ENCODE peak calls at places on chromosomes 7 and 10, in five cellular contexts. One of them, this sample, is unnamed.

GRCh38 chr7:91082038-91082437 is 182.2 kb upstream of the FZD1 start:
- DNase-seq in SK-N-SH: no peak
- DNase-seq in H1: no peak
- DNase-seq in HepG2: no peak
- DNase-seq in HCT116: no peak
- DNase-seq in this sample: no peak

GRCh38 chr10:69875856-69876255 is 74.2 kb downstream of the COL13A1 start:
- DNase-seq in SK-N-SH: no peak
- DNase-seq in H1: no peak
- DNase-seq in HepG2: no peak
- DNase-seq in HCT116: no peak
- DNase-seq in this sample: no peak

GRCh38 chr10:61877882-61878281 is 23.6 kb upstream of the ARID5B start:
- DNase-seq in SK-N-SH: no peak
- DNase-seq in H1: no peak
- DNase-seq in HepG2: no peak
- DNase-seq in HCT116: no peak
- DNase-seq in this sample: no peak

GRCh38 chr7:134153493-134154093 is 26.5 kb downstream of the LRGUK start:
- DNase-seq in SK-N-SH: no peak
- DNase-seq in H1: no peak
- DNase-seq in HepG2: no peak
- DNase-seq in HCT116: no peak
- DNase-seq in this sample: no peak

GRCh38 chr10:110209926-110210662 is 2.7 kb downstream of the MXI1 start:
- DNase-seq in SK-N-SH: peak; percentile 82
- DNase-seq in H1: no peak
- DNase-seq in HepG2: no peak
- DNase-seq in HCT116: no peak
- DNase-seq in this sample: no peak

GRCh38 chr10:58462863-58463507 is 49.7 kb upstream of the BICC1 start:
- DNase-seq in SK-N-SH: no peak
- DNase-seq in H1: no peak
- DNase-seq in HepG2: no peak
- DNase-seq in HCT116: no peak
- DNase-seq in this sample: no peak

GRCh38 chr10:70905071-70906021 is 17.0 kb upstream of the PCBD1 start:
- DNase-seq in SK-N-SH: peak; percentile 42
- DNase-seq in H1: no peak
- DNase-seq in HepG2: no peak
- DNase-seq in HCT116: no peak
- DNase-seq in this sample: no peak

GRCh38 chr10:5968681-5969453 is 8.5 kb downstream of the IL15RA start:
- DNase-seq in SK-N-SH: no peak
- DNase-seq in H1: no peak
- DNase-seq in HepG2: peak; percentile 55
- DNase-seq in HCT116: no peak
- DNase-seq in this sample: no peak

GRCh38 chr10:87760195-87760905 is 57.7 kb downstream of the ATAD1 start:
- DNase-seq in SK-N-SH: no peak
- DNase-seq in H1: no peak
- DNase-seq in HepG2: no peak
- DNase-seq in HCT116: no peak
- DNase-seq in this sample: no peak

GRCh38 chr10:62284221-62284620 is 15.6 kb upstream of the RTKN2 start:
- DNase-seq in SK-N-SH: no peak
- DNase-seq in H1: no peak
- DNase-seq in HepG2: no peak
- DNase-seq in HCT116: no peak
- DNase-seq in this sample: no peak

GRCh38 chr7:132492841-132493445 is 83.3 kb downstream of the PLXNA4 start:
- DNase-seq in SK-N-SH: peak; percentile 41
- DNase-seq in H1: no peak
- DNase-seq in HepG2: no peak
- DNase-seq in HCT116: no peak
- DNase-seq in this sample: no peak

GRCh38 chr7:4085937-4086691 is 596.0 kb upstream of the FOXK1 start:
- DNase-seq in SK-N-SH: no peak
- DNase-seq in H1: no peak
- DNase-seq in HepG2: no peak
- DNase-seq in HCT116: no peak
- DNase-seq in this sample: no peak

GRCh38 chr10:72932259-72933015 is 22.2 kb downstream of the PLA2G12B start:
- DNase-seq in SK-N-SH: no peak
- DNase-seq in H1: no peak
- DNase-seq in HepG2: no peak
- DNase-seq in HCT116: no peak
- DNase-seq in this sample: no peak

GRCh38 chr10:132616170-132616994 is 78.8 kb downstream of the INPP5A start:
- DNase-seq in SK-N-SH: no peak
- DNase-seq in H1: no peak
- DNase-seq in HepG2: no peak
- DNase-seq in HCT116: no peak
- DNase-seq in this sample: no peak

GRCh38 chr10:33015798-33016547 is 57.9 kb upstream of the ITGB1 start:
- DNase-seq in SK-N-SH: no peak
- DNase-seq in H1: no peak
- DNase-seq in HepG2: no peak
- DNase-seq in HCT116: no peak
- DNase-seq in this sample: no peak

GRCh38 chr7:25965405-25966123 is 186.4 kb upstream of the NFE2L3 start:
- DNase-seq in SK-N-SH: no peak
- DNase-seq in H1: no peak
- DNase-seq in HepG2: no peak
- DNase-seq in HCT116: no peak
- DNase-seq in this sample: no peak

GRCh38 chr7:85039196-85039923 is 147.5 kb downstream of the SEMA3D start:
- DNase-seq in SK-N-SH: no peak
- DNase-seq in H1: no peak
- DNase-seq in HepG2: no peak
- DNase-seq in HCT116: no peak
- DNase-seq in this sample: no peak

GRCh38 chr10:106387063-106387462 is 777.4 kb downstream of the SORCS1 start:
- DNase-seq in SK-N-SH: no peak
- DNase-seq in H1: no peak
- DNase-seq in HepG2: no peak
- DNase-seq in HCT116: no peak
- DNase-seq in this sample: no peak

GRCh38 chr7:8105449-8106095 is 137.0 kb downstream of the GLCCI1 start:
- DNase-seq in SK-N-SH: no peak
- DNase-seq in H1: no peak
- DNase-seq in HepG2: no peak
- DNase-seq in HCT116: no peak
- DNase-seq in this sample: no peak

GRCh38 chr7:135575296-135575695 is 17.6 kb downstream of the NUP205 start:
- DNase-seq in SK-N-SH: no peak
- DNase-seq in H1: no peak
- DNase-seq in HepG2: no peak
- DNase-seq in HCT116: no peak
- DNase-seq in this sample: no peak

GRCh38 chr10:109427421-109427820 is 495.9 kb downstream of the XPNPEP1 start:
- DNase-seq in SK-N-SH: no peak
- DNase-seq in H1: no peak
- DNase-seq in HepG2: no peak
- DNase-seq in HCT116: no peak
- DNase-seq in this sample: no peak

GRCh38 chr7:73967832-73968295 is 60.1 kb upstream of the ELN start:
- DNase-seq in SK-N-SH: no peak
- DNase-seq in H1: no peak
- DNase-seq in HepG2: no peak
- DNase-seq in HCT116: no peak
- DNase-seq in this sample: no peak

GRCh38 chr7:86926732-86927131 is 132.7 kb downstream of the ELAPOR2 start:
- DNase-seq in SK-N-SH: peak; percentile 53
- DNase-seq in H1: no peak
- DNase-seq in HepG2: peak; percentile 28
- DNase-seq in HCT116: peak; percentile 24
- DNase-seq in this sample: peak; percentile 36

GRCh38 chr7:825386-825785 is 6.9 kb upstream of the SUN1 start:
- DNase-seq in SK-N-SH: no peak
- DNase-seq in H1: no peak
- DNase-seq in HepG2: no peak
- DNase-seq in HCT116: no peak
- DNase-seq in this sample: no peak

GRCh38 chr7:824106-824505 is 8.2 kb upstream of the SUN1 start:
- DNase-seq in SK-N-SH: peak; percentile 77
- DNase-seq in H1: no peak
- DNase-seq in HepG2: no peak
- DNase-seq in HCT116: no peak
- DNase-seq in this sample: no peak

GRCh38 chr7:824664-825063 is 7.6 kb upstream of the SUN1 start:
- DNase-seq in SK-N-SH: no peak
- DNase-seq in H1: no peak
- DNase-seq in HepG2: no peak
- DNase-seq in HCT116: no peak
- DNase-seq in this sample: no peak

GRCh38 chr7:828793-829561 is 3.3 kb upstream of the SUN1 start:
- DNase-seq in SK-N-SH: no peak
- DNase-seq in H1: no peak
- DNase-seq in HepG2: no peak
- DNase-seq in HCT116: no peak
- DNase-seq in this sample: no peak

GRCh38 chr7:826230-826905 is 5.9 kb upstream of the SUN1 start:
- DNase-seq in SK-N-SH: no peak
- DNase-seq in H1: no peak
- DNase-seq in HepG2: no peak
- DNase-seq in HCT116: no peak
- DNase-seq in this sample: no peak
- H3K9ac ChIP-seq in SK-N-SH: no peak overlapping the region
- H3K9ac ChIP-seq in H1: no peak overlapping the region
- H3K9ac ChIP-seq in HepG2: no peak overlapping the region
- H3K9ac ChIP-seq in HCT116: no peak overlapping the region
- H3K9ac ChIP-seq in this sample: no peak overlapping the region

DNA sequence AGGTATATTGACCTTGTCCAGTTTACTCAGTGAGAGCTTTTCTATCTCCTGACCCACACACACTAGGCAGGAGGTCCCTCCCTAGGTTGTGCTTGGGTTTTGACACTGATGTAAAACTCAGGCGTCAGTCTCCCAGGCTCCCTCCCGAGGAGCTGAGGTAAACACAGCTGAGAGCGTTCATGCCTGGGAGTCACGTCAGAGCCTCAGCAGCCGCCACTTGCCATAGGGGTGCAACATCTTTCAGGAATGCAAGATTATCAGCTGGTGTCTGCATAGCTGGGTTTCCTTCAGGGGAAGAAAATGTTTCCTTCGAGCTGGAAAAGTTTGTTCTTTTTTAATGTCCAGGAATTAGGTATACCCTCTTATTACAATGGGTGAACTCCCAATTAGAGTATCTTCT is 70.6 kb downstream of the FGFR2 start:
- DNase-seq in SK-N-SH: no peak
- DNase-seq in H1: no peak
- DNase-seq in HepG2: no peak
- DNase-seq in HCT116: no peak
- DNase-seq in this sample: no peak
- TF ChIP-seq YY1 in SK-N-SH: no peak
- TF ChIP-seq YY1 in H1: no peak
- TF ChIP-seq YY1 in HepG2: no peak
- TF ChIP-seq YY1 in HCT116: no peak
- TF ChIP-seq YY1 in this sample: no peak

DNA sequence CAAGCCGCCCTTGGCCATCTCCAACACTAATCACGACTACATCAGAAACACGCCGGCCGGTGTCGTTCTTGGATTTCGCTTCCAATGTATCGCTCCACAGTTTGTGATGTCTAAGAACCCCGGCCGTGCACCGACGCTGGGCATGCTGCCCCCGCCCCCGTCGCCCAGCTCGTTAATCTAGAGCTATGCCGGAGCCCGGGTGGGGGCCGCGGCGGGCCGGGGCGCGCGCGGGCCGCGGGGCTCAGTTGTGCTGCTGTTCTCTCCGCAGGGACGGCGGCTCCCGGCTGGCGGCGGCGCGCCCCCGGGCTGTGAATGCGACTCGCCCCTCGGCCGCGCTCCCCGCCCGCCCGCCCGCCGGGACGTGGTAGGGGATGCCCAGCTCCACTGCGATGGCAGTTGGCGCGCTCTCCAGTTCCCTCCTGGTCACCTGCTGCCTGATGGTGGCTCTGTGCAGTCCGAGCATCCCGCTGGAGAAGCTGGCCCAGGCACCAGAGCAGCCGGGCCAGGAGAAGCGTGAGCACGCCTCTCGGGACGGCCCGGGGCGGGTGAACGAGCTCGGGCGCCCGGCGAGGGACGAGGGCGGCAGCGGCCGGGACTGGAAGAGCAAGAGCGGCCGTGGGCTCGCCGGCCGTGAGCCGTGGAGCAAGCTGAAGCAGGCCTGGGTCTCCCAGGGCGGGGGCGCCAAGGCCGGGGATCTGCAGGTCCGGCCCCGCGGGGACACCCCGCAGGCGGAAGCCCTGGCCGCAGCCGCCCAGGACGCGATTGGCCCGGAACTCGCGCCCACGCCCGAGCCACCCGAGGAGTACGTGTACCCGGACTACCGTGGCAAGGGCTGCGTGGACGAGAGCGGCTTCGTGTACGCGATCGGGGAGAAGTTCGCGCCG is 1.9 kb downstream of the VWC2 start:
- DNase-seq in SK-N-SH: peak; percentile 31
- DNase-seq in H1: no peak
- DNase-seq in HepG2: no peak
- DNase-seq in HCT116: no peak
- DNase-seq in this sample: no peak
- H3K4me3 ChIP-seq in SK-N-SH: no peak overlapping the region
- H3K4me3 ChIP-seq in H1: peak overlapping the region; percentile 73
- H3K4me3 ChIP-seq in HepG2: no peak overlapping the region
- H3K4me3 ChIP-seq in HCT116: no peak overlapping the region
- H3K4me3 ChIP-seq in this sample: peak overlapping the region; percentile 64

GRCh38 chr10:49286686-49287085 is 12.3 kb upstream of the C10orf71 start:
- DNase-seq in SK-N-SH: no peak
- DNase-seq in H1: no peak
- DNase-seq in HepG2: no peak
- DNase-seq in HCT116: no peak
- DNase-seq in this sample: no peak
- H3K9ac ChIP-seq in SK-N-SH: no peak overlapping the region
- H3K9ac ChIP-seq in H1: no peak overlapping the region
- H3K9ac ChIP-seq in HepG2: no peak overlapping the region
- H3K9ac ChIP-seq in HCT116: no peak overlapping the region
- H3K9ac ChIP-seq in this sample: no peak overlapping the region

GRCh38 chr7:113831509-113831908 is 87.3 kb downstream of the PPP1R3A start:
- DNase-seq in SK-N-SH: no peak
- DNase-seq in H1: no peak
- DNase-seq in HepG2: no peak
- DNase-seq in HCT116: no peak
- DNase-seq in this sample: no peak
- TF ChIP-seq YY1 in SK-N-SH: no peak
- TF ChIP-seq YY1 in H1: no peak
- TF ChIP-seq YY1 in HepG2: no peak
- TF ChIP-seq YY1 in HCT116: no peak
- TF ChIP-seq YY1 in this sample: no peak